ENCODE peak calls at places on chromosomes 11 and 22, in seven cellular contexts. J is fibroblast of pulmonary artery, V is stomach, K is cardiac fibroblast, R is WTC11, E is adrenal gland, M is epithelial cell of proximal tubule. O is an unnamed sample.

GRCh38 chr22:49439373-49439772 is 388.3 kb downstream of the BRD1 start:
- DNase-seq in E (no peak), V (no peak), K (no peak), J (no peak), M (no peak), R (no peak), O (no peak)

GRCh38 chr11:7262672-7263071 is 11.0 kb downstream of the SYT9 start:
- DNase-seq in E (no peak), K (no peak), J (no peak), M (no peak), R (no peak), V (no peak), O (no peak)

GRCh38 chr22:43861529-43861928 is 784 bp downstream of the SULT4A1 start:
- DNase-seq in E (no peak), K (peak; percentile 3), J (peak; percentile 39), V (no peak), M (no peak), R (peak; percentile 14), O (no peak)

GRCh38 chr22:39725351-39726035 is 154.9 kb downstream of the CACNA1I start:
- DNase-seq in M (no peak), J (no peak), V (no peak), E (no peak), R (no peak), K (no peak), O (no peak)

GRCh38 chr11:120354779-120355178 is 18.6 kb downstream of the ARHGEF12 start:
- DNase-seq in E (no peak), J (no peak), R (no peak), K (no peak), V (no peak), M (no peak), O (no peak)

GRCh38 chr22:45638834-45639746 is 32.5 kb upstream of the ATXN10 start:
- DNase-seq in K (peak; percentile 78), R (no peak), E (no peak), J (peak; percentile 66), M (no peak), V (peak; percentile 59), O (no peak)

GRCh38 chr11:91248199-91248807 is 976.3 kb upstream of the FAT3 start:
- DNase-seq in R (peak; percentile 40), J (peak; percentile 59), K (peak; percentile 73), M (no peak), E (peak; percentile 24), V (peak; percentile 31), O (no peak)

GRCh38 chr11:119228535-119229302 is 22.6 kb downstream of the CBL start:
- DNase-seq in K (no peak), J (no peak), E (no peak), M (no peak), V (no peak), R (no peak), O (no peak)

GRCh38 chr11:60762851-60763691 is 6.4 kb downstream of the MS4A15 start:
- DNase-seq in M (no peak), E (no peak), K (peak; percentile 26), J (no peak), V (no peak), R (no peak), O (no peak)

GRCh38 chr22:33000342-33001280 is 57.6 kb downstream of the SYN3 start:
- DNase-seq in K (peak; percentile 48), R (peak; percentile 89), E (peak; percentile 59), J (peak; percentile 49), M (no peak), V (peak; percentile 31), O (no peak)

GRCh38 chr11:7905961-7906429 is 25.1 kb downstream of the OR10A6 start:
- DNase-seq in M (no peak), E (no peak), K (no peak), J (no peak), V (peak; percentile 40), R (no peak), O (no peak)

GRCh38 chr22:19687561-19688300 is 26.6 kb upstream of the SEPTIN5 start:
- DNase-seq in R (no peak), J (no peak), M (no peak), V (no peak), E (no peak), K (no peak), O (no peak)

GRCh38 chr22:45425531-45426265 is 12.2 kb downstream of the RIBC2 start:
- DNase-seq in E (no peak), V (no peak), M (no peak), R (no peak), J (no peak), K (no peak), O (no peak)

GRCh38 chr22:46102752-46103151 is 47.6 kb upstream of the PPARA start:
- DNase-seq in K (no peak), R (no peak), M (no peak), J (no peak), E (no peak), V (no peak), O (no peak)

GRCh38 chr11:26011474-26011873 is 320.5 kb upstream of the ANO3 start:
- DNase-seq in K (no peak), E (no peak), V (no peak), M (no peak), R (no peak), J (no peak), O (no peak)

GRCh38 chr11:27754035-27755017 is 54.1 kb upstream of the BDNF start:
- DNase-seq in V (no peak), M (peak; percentile 56), R (no peak), J (peak; percentile 39), E (peak; percentile 16), K (peak; percentile 51), O (no peak)

GRCh38 chr11:2480874-2481220 is 36.0 kb downstream of the KCNQ1 start:
- DNase-seq in R (no peak), V (no peak), E (no peak), M (no peak), K (no peak), J (no peak), O (no peak)

GRCh38 chr11:120554771-120555432 is 43.4 kb downstream of the GRIK4 start:
- DNase-seq in M (no peak), E (no peak), V (no peak), K (no peak), J (no peak), R (peak; percentile 30), O (no peak)

GRCh38 chr11:32094931-32095330 is 4.1 kb downstream of the RCN1 start:
- DNase-seq in M (no peak), V (no peak), J (peak; percentile 49), K (peak; percentile 42), E (no peak), R (no peak), O (no peak)

GRCh38 chr11:120718171-120718570 is 206.6 kb downstream of the GRIK4 start:
- DNase-seq in E (no peak), V (no peak), R (no peak), K (no peak), J (no peak), M (no peak), O (no peak)

GRCh38 chr11:129239207-129239606 is 47.1 kb upstream of the ARHGAP32 start:
- DNase-seq in M (no peak), K (no peak), J (no peak), V (no peak), R (no peak), E (no peak), O (no peak)

GRCh38 chr11:2085251-2086066 is 53.7 kb downstream of the IGF2 start:
- DNase-seq in R (no peak), E (no peak), M (no peak), V (peak; percentile 11), J (no peak), K (no peak), O (no peak)

GRCh38 chr11:12189543-12190235 is 79.3 kb downstream of the MICAL2 start:
- DNase-seq in E (no peak), R (no peak), M (no peak), V (no peak), J (no peak), K (no peak), O (no peak)
- TF ChIP-seq CTCF in E (no peak), R (no peak), M (no peak), V (no peak), J (no peak), K (no peak), O (no peak)

GRCh38 chr22:21591695-21592094 is 24.2 kb downstream of the UBE2L3 start:
- DNase-seq in E (no peak), V (no peak), R (no peak), K (no peak), J (no peak), M (no peak), O (no peak)

GRCh38 chr22:21594865-21595452 is 27.4 kb downstream of the UBE2L3 start:
- DNase-seq in V (no peak), J (no peak), R (no peak), E (no peak), K (no peak), M (no peak), O (no peak)

GRCh38 chr22:21592422-21592821 is 24.9 kb downstream of the UBE2L3 start:
- DNase-seq in K (no peak), M (no peak), J (no peak), E (no peak), V (no peak), R (no peak), O (no peak)

GRCh38 chr22:21590809-21591641 is 23.5 kb downstream of the UBE2L3 start:
- DNase-seq in J (no peak), E (no peak), K (no peak), M (no peak), V (no peak), R (no peak), O (peak; percentile 29)

DNA sequence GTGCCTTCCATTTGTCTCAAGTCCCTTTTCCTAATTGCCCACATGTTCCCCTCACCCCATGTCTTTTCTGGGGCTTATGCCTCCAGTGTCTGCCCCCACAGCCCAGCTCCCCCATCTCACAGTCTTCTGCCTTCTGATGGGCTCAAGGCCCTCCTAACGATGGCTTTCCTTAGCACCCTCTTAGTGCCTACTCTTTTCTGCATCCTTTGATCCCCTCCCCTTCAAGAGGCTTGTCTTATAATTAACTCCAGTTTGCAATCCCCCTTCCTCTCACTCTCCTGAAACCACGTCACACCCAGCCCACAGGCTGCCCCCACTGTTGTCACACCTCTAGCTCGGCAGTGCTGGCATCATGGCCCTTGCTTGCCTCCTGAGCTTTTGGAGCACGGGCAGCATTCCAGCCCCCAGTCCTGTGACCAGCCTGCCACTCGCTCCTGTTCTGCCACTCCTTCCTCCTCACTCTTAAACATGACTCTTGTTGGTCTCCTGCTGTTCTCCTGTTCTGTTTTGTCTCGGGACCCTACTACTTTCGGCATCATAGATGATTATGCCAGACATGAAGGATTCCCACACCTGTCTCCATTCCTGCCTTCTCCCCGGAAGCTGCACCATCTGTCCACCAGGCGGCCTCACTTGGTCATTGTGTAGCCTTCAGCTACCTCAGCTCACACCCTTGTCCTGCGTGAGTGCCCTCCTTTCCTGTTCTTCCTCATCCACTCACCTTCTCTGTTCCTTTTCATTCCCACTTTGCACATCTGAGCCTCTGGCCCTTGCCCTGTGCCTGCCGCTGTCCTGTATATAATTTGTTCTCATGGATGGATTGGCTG is 26.1 kb downstream of the UBE2L3 start:
- DNase-seq in M (no peak), E (no peak), R (peak; percentile 51), V (peak; percentile 38), K (no peak), J (no peak), O (no peak)
- TF ChIP-seq CTCF in M (peak; percentile 59), E (no peak), R (peak; percentile 40), V (peak; percentile 25), K (peak; percentile 43), J (peak; percentile 40), O (no peak)

GRCh38 chr11:115676206-115676605 is 172.0 kb upstream of the CADM1 start:
- DNase-seq in M (no peak), R (no peak), V (no peak), J (no peak), E (no peak), K (no peak), O (no peak)
- TF ChIP-seq CTCF in M (no peak), R (no peak), V (no peak), J (no peak), E (no peak), K (no peak), O (no peak)

GRCh38 chr11:111193924-111194490 is 51.5 kb upstream of the POU2AF2 start:
- DNase-seq in R (no peak), K (peak; percentile 33), E (no peak), M (no peak), V (no peak), J (no peak), O (no peak)
- TF ChIP-seq CTCF in R (no peak), K (no peak), E (no peak), M (no peak), V (no peak), J (no peak), O (no peak)